ENCODE peak calls at places on chromosome 11, in eight cellular contexts. U is cardiac muscle cell, L is A549, Y is upper lobe of right lung, G is astrocyte of the spinal cord, J is WERI-Rb-1, E is PC-3, C is transverse colon. S is an unnamed sample.

GRCh38 chr11:12625438-12626071 is 48.7 kb upstream of the TEAD1 start:
- DNase-seq in U (peak), L (no peak), Y (no peak), G (peak), J (no peak), E (peak), C (no peak), S (peak)

GRCh38 chr11:100980156-100980555 is 149.5 kb downstream of the PGR start:
- DNase-seq in U (peak), L (peak), Y (no peak), G (peak), J (no peak), E (peak), C (no peak), S (peak)

GRCh38 chr11:77152846-77153245 is 24.8 kb downstream of the MYO7A start:
- DNase-seq in U (peak), L (no peak), Y (no peak), G (peak), J (no peak), E (no peak), C (no peak), S (peak)

GRCh38 chr11:84817998-84818397 is 809.1 kb downstream of the DLG2 start:
- DNase-seq in U (peak), L (no peak), Y (no peak), G (peak), J (no peak), E (peak), C (no peak), S (peak)

GRCh38 chr11:74820763-74821162 is 72.1 kb downstream of the RNF169 start:
- DNase-seq in U (peak), L (no peak), Y (no peak), G (peak), J (no peak), E (peak), C (no peak), S (peak)

GRCh38 chr11:108562746-108563581 is 30.6 kb downstream of the EXPH5 start:
- DNase-seq in U (no peak), L (no peak), Y (no peak), G (no peak), J (no peak), E (peak), C (no peak), S (no peak)

GRCh38 chr11:8265681-8266241 is 2.1 kb upstream of the LMO1 start:
- DNase-seq in U (peak), L (peak), Y (peak), G (no peak), J (peak), E (no peak), C (no peak), S (no peak)

GRCh38 chr11:69076129-69076791 is 27.5 kb downstream of the TPCN2 start:
- DNase-seq in U (peak), L (no peak), Y (no peak), G (peak), J (no peak), E (peak), C (no peak), S (peak)

GRCh38 chr11:11148104-11148509 is 204.9 kb downstream of the CSNK2A3 start:
- DNase-seq in U (peak), L (no peak), Y (peak), G (peak), J (no peak), E (peak), C (peak), S (peak)

GRCh38 chr11:70532066-70532440 is 133.7 kb downstream of the CTTN start:
- DNase-seq in U (no peak), L (no peak), Y (peak), G (no peak), J (peak), E (no peak), C (no peak), S (no peak)

GRCh38 chr11:57584341-57584740 is 13.1 kb upstream of the SERPING1 start:
- DNase-seq in U (no peak), L (no peak), Y (no peak), G (no peak), J (no peak), E (no peak), C (no peak), S (no peak)

GRCh38 chr11:76035020-76035419 is 171.3 kb downstream of the WNT11 start:
- DNase-seq in U (no peak), L (no peak), Y (no peak), G (no peak), J (no peak), E (no peak), C (no peak), S (no peak)

GRCh38 chr11:112844530-112844929 is 116.7 kb upstream of the NCAM1 start:
- DNase-seq in U (no peak), L (no peak), Y (no peak), G (no peak), J (no peak), E (no peak), C (no peak), S (no peak)

GRCh38 chr11:98587884-98588283 is 432.9 kb upstream of the CNTN5 start:
- DNase-seq in U (no peak), L (no peak), Y (no peak), G (no peak), J (no peak), E (no peak), C (no peak), S (no peak)

GRCh38 chr11:107307991-107308390 is 149.6 kb downstream of the CWF19L2 start:
- DNase-seq in U (no peak), L (no peak), Y (no peak), G (no peak), J (no peak), E (no peak), C (no peak), S (no peak)

GRCh38 chr11:65790104-65790901 is 3.4 kb downstream of the OVOL1 start:
- DNase-seq in U (no peak), L (no peak), Y (no peak), G (no peak), J (peak), E (no peak), C (no peak), S (no peak)

GRCh38 chr11:8775341-8776133 is 92.9 kb downstream of the RPL27A start:
- DNase-seq in U (no peak), L (no peak), Y (no peak), G (no peak), J (peak), E (peak), C (no peak), S (no peak)

GRCh38 chr11:65452806-65453490 is 30.4 kb downstream of the NEAT1 start:
- DNase-seq in U (peak), L (no peak), Y (no peak), G (peak), J (no peak), E (peak), C (no peak), S (peak)

GRCh38 chr11:82807646-82808045 is 74.0 kb upstream of the FAM181B start:
- DNase-seq in U (no peak), L (no peak), Y (no peak), G (no peak), J (no peak), E (no peak), C (no peak), S (no peak)

GRCh38 chr11:33832676-33833075 is 58.4 kb upstream of the FBXO3 start:
- DNase-seq in U (no peak), L (no peak), Y (no peak), G (no peak), J (no peak), E (no peak), C (no peak), S (no peak)

GRCh38 chr11:33830903-33831648 is 56.8 kb upstream of the FBXO3 start:
- DNase-seq in U (no peak), L (no peak), Y (no peak), G (peak), J (no peak), E (peak), C (no peak), S (no peak)

GRCh38 chr11:33828604-33829429 is 54.5 kb upstream of the FBXO3 start:
- DNase-seq in U (no peak), L (peak), Y (no peak), G (no peak), J (peak), E (no peak), C (no peak), S (no peak)

GRCh38 chr11:33827206-33827605 is 52.9 kb upstream of the FBXO3 start:
- DNase-seq in U (no peak), L (no peak), Y (no peak), G (no peak), J (no peak), E (peak), C (no peak), S (no peak)

DNA sequence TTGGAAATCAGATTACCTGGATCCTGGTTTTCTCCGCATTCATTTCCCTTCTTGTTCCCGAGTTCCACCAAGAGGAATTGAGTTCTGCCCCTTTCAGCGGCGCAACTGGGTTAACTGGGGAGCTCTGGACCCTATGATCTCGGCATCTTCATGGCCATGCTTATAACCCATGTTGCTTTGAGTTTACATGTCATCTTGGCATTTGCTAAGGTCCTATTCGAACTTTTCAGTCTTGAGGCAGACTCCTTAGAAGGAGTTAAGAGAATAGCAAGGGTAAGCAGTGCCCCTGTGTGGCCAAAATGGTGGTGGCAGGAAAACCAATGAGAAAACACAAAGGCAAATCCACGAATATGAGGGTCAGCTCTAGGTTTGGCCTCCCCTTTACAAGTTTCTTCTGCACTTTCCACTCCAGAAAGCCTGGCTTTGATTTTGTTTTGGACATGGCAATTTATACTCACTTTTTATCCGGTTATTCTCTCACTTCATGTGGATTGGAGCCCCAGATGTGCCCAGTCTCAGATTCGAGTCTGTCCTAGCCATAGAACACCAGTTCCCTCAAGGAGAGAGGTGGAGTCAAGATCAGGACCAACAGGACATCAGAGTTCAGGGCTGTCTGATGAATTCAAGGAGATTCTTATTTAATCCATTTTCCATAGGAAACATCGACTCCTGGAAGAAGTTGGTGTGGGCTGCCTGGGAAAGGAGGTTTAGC is 55.3 kb upstream of the FBXO3 start:
- DNase-seq in U (peak), L (peak), Y (no peak), G (peak), J (peak), E (peak), C (peak), S (peak)
- H3K4me3 ChIP-seq in U (peak), L (peak), Y (peak), G (peak), J (peak), E (peak), C (peak), S (peak)

GRCh38 chr11:80783561-80783960 is 1342.7 kb upstream of the TENM4 start:
- DNase-seq in U (no peak), L (no peak), Y (no peak), G (no peak), J (no peak), E (no peak), C (no peak), S (no peak)

GRCh38 chr11:80779907-80780615 is 1339.2 kb upstream of the TENM4 start:
- DNase-seq in U (no peak), L (no peak), Y (no peak), G (no peak), J (no peak), E (peak), C (no peak), S (no peak)

GRCh38 chr11:80778432-80778831 is 1337.6 kb upstream of the TENM4 start:
- DNase-seq in U (no peak), L (no peak), Y (no peak), G (no peak), J (no peak), E (no peak), C (no peak), S (no peak)

DNA sequence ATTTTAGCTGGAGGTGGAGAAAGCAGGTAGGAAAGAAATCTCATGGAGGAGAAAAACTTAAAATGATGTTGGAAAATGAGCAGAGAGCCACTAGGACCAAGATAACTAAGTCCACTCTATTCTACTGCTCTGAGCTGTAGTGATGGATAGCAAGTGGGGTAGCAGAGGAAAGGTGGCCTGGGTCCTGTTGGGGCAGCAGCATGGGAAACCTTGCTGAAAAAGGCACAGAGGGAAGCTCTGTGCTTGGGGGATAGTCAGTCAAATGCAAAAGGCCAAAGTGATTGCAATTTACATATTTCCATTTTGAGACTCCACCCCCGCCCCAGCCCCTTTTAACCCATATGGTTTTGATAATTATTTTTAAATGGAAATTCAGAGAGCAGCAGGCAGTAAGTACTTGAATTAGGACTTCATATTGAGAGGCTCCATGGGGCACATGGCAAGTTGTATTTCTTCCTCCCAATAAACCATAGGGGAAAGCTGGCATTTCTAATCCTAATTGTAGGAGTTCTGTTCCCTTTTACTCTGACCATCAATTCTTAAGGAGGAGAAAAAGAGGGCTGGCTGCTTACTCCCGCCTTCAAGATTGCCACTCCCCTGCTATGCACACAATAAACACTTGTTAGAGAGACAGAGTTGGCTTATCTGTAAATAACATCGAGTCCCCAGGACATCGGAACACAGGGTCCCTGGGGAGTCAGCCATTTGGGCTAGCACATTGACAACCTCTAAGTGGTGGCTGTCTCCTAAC is 1341.5 kb upstream of the TENM4 start:
- DNase-seq in U (no peak), L (no peak), Y (no peak), G (no peak), J (no peak), E (no peak), C (no peak), S (no peak)
- H3K4me3 ChIP-seq in U (no peak), L (no peak), Y (no peak), G (no peak), J (no peak), E (no peak), C (no peak), S (no peak)

GRCh38 chr11:134332189-134332631 is 422 bp downstream of the GLB1L2 start:
- DNase-seq in U (no peak), L (no peak), Y (no peak), G (no peak), J (peak), E (no peak), C (peak), S (no peak)

GRCh38 chr11:134330611-134331564 is 900 bp upstream of the GLB1L2 start:
- DNase-seq in U (no peak), L (no peak), Y (no peak), G (no peak), J (no peak), E (no peak), C (no peak), S (no peak)

GRCh38 chr11:134333312-134333711 is 1.5 kb downstream of the GLB1L2 start:
- DNase-seq in U (peak), L (no peak), Y (no peak), G (no peak), J (no peak), E (no peak), C (no peak), S (no peak)

GRCh38 chr11:134332782-134333181 is 994 bp downstream of the GLB1L2 start:
- DNase-seq in U (no peak), L (no peak), Y (no peak), G (no peak), J (no peak), E (no peak), C (no peak), S (no peak)

DNA sequence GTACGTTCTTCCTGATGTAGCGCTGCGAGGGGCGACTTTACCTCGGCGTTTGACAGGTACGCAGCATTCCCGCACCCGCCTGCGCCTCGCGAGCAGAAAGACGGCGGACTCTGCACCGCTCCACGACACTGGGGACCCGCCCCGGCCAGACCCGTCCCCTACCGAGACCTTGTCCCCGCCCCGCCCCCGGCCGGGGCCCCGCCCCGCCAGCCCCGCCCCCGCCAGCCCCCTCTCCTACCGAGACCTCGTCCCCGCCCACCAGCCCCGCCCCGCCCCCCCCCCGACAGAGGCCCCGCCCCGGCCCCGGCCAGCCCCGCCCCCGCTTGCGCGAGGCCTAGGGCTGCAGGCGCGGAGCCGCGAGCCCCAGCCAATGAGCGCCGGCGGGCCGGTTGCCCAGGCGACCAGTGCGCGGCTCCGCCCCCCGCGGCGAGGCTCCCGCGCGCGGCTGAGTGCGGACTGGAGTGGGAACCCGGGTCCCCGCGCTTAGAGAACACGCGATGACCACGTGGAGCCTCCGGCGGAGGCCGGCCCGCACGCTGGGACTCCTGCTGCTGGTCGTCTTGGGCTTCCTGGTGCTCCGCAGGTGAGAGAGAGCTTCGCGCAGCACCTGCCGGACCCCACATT is at the start of gene GLB1L2:
- DNase-seq in U (peak), L (peak), Y (peak), G (no peak), J (peak), E (peak), C (peak), S (peak)
- H3K4me3 ChIP-seq in U (peak), L (peak), Y (peak), G (peak), J (peak), E (peak), C (peak), S (peak)

GRCh38 chr11:2825261-2825885 is 60.2 kb downstream of the CDKN1C start:
- DNase-seq in U (peak), L (no peak), Y (peak), G (peak), J (no peak), E (peak), C (peak), S (peak)
- H3K4me3 ChIP-seq in U (no peak), L (no peak), Y (peak), G (no peak), J (no peak), E (peak), C (no peak), S (no peak)

GRCh38 chr11:14764899-14765527 is 121.4 kb downstream of the PDE3B start:
- DNase-seq in U (peak), L (no peak), Y (no peak), G (peak), J (no peak), E (peak), C (no peak), S (peak)

GRCh38 chr11:14768789-14769188 is 123.2 kb downstream of the CYP2R1 start:
- DNase-seq in U (no peak), L (no peak), Y (no peak), G (no peak), J (no peak), E (no peak), C (no peak), S (no peak)

DNA sequence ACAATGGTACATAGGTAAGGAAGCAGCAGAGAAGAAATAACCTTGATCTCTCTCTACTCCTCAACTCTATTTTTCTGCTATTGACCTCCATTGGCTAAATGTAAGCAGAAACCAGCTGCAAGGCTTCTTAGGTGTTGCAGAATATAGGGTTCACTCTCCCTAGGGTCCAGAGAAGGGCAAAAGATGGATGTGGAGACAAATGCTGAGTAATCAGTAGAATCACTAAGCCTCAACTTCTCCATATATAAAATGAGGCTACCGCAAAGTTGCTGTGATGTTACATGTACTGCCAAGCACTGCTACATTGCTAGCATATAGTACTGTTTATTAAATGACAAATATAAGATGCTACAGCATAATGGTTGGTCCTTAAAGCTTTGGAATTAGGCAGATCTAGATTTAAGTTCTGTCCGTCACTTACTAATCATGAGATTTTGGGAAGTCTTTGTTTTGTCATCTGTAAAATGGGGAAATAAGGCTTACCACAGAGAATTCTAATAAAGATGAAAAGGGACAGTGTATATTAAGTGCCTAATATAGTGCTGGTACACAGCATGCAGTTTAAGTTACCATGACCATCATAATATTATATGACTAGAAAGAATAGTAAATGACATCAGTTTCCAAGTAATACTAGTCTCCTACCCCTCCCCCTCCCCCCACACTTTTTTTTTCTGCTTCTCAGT is 120.8 kb downstream of the PDE3B start:
- DNase-seq in U (peak), L (no peak), Y (no peak), G (no peak), J (no peak), E (no peak), C (no peak), S (no peak)
- H3K4me3 ChIP-seq in U (no peak), L (no peak), Y (no peak), G (no peak), J (no peak), E (no peak), C (no peak), S (no peak)